ENCODE peak calls at places on chromosomes 4 and X, in eight cellular contexts. One of them, this sample, is unnamed. For H3K27me3, the result is how much of the 10 kb centered on the place peaks cover.

GRCh38 chr4:125952631-125953030 is 637.9 kb downstream of the FAT4 start:
- DNase-seq in heart right ventricle: no peak
- DNase-seq in adrenal gland: no peak
- DNase-seq in right atrium auricular region: no peak
- DNase-seq in hepatocyte: no peak
- DNase-seq in thyroid gland: no peak
- DNase-seq in cardiac muscle cell: no peak
- DNase-seq in aorta: no peak
- DNase-seq in this sample: no peak

GRCh38 chr4:187849556-187850245 is 145.9 kb upstream of the ZFP42 start:
- DNase-seq in hepatocyte: no peak
- DNase-seq in adrenal gland: no peak
- DNase-seq in right atrium auricular region: no peak
- DNase-seq in heart right ventricle: no peak
- DNase-seq in cardiac muscle cell: no peak
- DNase-seq in aorta: no peak
- DNase-seq in thyroid gland: no peak
- DNase-seq in this sample: no peak

GRCh38 chr4:151361126-151361525 is 35.7 kb upstream of the SH3D19 start:
- DNase-seq in right atrium auricular region: no peak
- DNase-seq in cardiac muscle cell: no peak
- DNase-seq in aorta: no peak
- DNase-seq in hepatocyte: no peak
- DNase-seq in thyroid gland: no peak
- DNase-seq in adrenal gland: no peak
- DNase-seq in heart right ventricle: no peak
- DNase-seq in this sample: no peak

GRCh38 chr4:22179124-22179874 is 230.7 kb upstream of the KCNIP4 start:
- DNase-seq in heart right ventricle: no peak
- DNase-seq in adrenal gland: no peak
- DNase-seq in aorta: no peak
- DNase-seq in right atrium auricular region: no peak
- DNase-seq in cardiac muscle cell: peak
- DNase-seq in hepatocyte: no peak
- DNase-seq in thyroid gland: no peak
- DNase-seq in this sample: no peak

GRCh38 chrX:133910539-133910938 is 74.9 kb downstream of the GPC3 start:
- DNase-seq in thyroid gland: no peak
- DNase-seq in aorta: no peak
- DNase-seq in hepatocyte: no peak
- DNase-seq in cardiac muscle cell: no peak
- DNase-seq in heart right ventricle: no peak
- DNase-seq in right atrium auricular region: no peak
- DNase-seq in adrenal gland: no peak
- DNase-seq in this sample: no peak

GRCh38 chrX:17553961-17554482 is 179.0 kb downstream of the NHS start:
- DNase-seq in heart right ventricle: no peak
- DNase-seq in right atrium auricular region: no peak
- DNase-seq in thyroid gland: no peak
- DNase-seq in hepatocyte: no peak
- DNase-seq in adrenal gland: no peak
- DNase-seq in aorta: no peak
- DNase-seq in cardiac muscle cell: peak
- DNase-seq in this sample: no peak

GRCh38 chr4:17120761-17121160 is 222.3 kb upstream of the LDB2 start:
- DNase-seq in right atrium auricular region: no peak
- DNase-seq in adrenal gland: no peak
- DNase-seq in cardiac muscle cell: peak
- DNase-seq in heart right ventricle: no peak
- DNase-seq in hepatocyte: no peak
- DNase-seq in aorta: no peak
- DNase-seq in thyroid gland: no peak
- DNase-seq in this sample: no peak

GRCh38 chr4:154506253-154506652 is 14.7 kb upstream of the DCHS2 start:
- DNase-seq in hepatocyte: peak
- DNase-seq in adrenal gland: no peak
- DNase-seq in heart right ventricle: no peak
- DNase-seq in cardiac muscle cell: peak
- DNase-seq in aorta: no peak
- DNase-seq in thyroid gland: no peak
- DNase-seq in right atrium auricular region: no peak
- DNase-seq in this sample: no peak

GRCh38 chr4:152090543-152090942 is 329.7 kb upstream of the GATB start:
- DNase-seq in right atrium auricular region: no peak
- DNase-seq in cardiac muscle cell: peak
- DNase-seq in hepatocyte: peak
- DNase-seq in aorta: no peak
- DNase-seq in adrenal gland: no peak
- DNase-seq in heart right ventricle: peak
- DNase-seq in thyroid gland: no peak
- DNase-seq in this sample: no peak

GRCh38 chr4:73922766-73923630 is 53.8 kb downstream of the CXCL1 start:
- DNase-seq in aorta: no peak
- DNase-seq in cardiac muscle cell: peak
- DNase-seq in adrenal gland: no peak
- DNase-seq in right atrium auricular region: no peak
- DNase-seq in hepatocyte: no peak
- DNase-seq in heart right ventricle: no peak
- DNase-seq in thyroid gland: no peak
- DNase-seq in this sample: no peak

GRCh38 chrX:63656871-63657580 is 128.0 kb downstream of the ARHGEF9 start:
- DNase-seq in thyroid gland: no peak
- DNase-seq in cardiac muscle cell: peak
- DNase-seq in hepatocyte: no peak
- DNase-seq in aorta: peak
- DNase-seq in adrenal gland: no peak
- DNase-seq in heart right ventricle: peak
- DNase-seq in right atrium auricular region: no peak
- DNase-seq in this sample: no peak

GRCh38 chr4:184284336-184284690 is 66.6 kb upstream of the ENPP6 start:
- DNase-seq in thyroid gland: no peak
- DNase-seq in aorta: no peak
- DNase-seq in hepatocyte: no peak
- DNase-seq in adrenal gland: no peak
- DNase-seq in right atrium auricular region: peak
- DNase-seq in heart right ventricle: no peak
- DNase-seq in cardiac muscle cell: no peak
- DNase-seq in this sample: no peak

GRCh38 chrX:15680401-15680800 is 15.8 kb upstream of the CLTRN start:
- DNase-seq in thyroid gland: no peak
- DNase-seq in cardiac muscle cell: peak
- DNase-seq in hepatocyte: peak
- DNase-seq in heart right ventricle: no peak
- DNase-seq in right atrium auricular region: no peak
- DNase-seq in aorta: no peak
- DNase-seq in adrenal gland: no peak
- DNase-seq in this sample: no peak

GRCh38 chr4:148214529-148215166 is 227.6 kb downstream of the NR3C2 start:
- DNase-seq in aorta: peak
- DNase-seq in heart right ventricle: peak
- DNase-seq in thyroid gland: peak
- DNase-seq in hepatocyte: no peak
- DNase-seq in cardiac muscle cell: no peak
- DNase-seq in right atrium auricular region: no peak
- DNase-seq in adrenal gland: peak
- DNase-seq in this sample: no peak

GRCh38 chr4:26701786-26702227 is 117.9 kb downstream of the TBC1D19 start:
- DNase-seq in thyroid gland: no peak
- DNase-seq in right atrium auricular region: no peak
- DNase-seq in cardiac muscle cell: no peak
- DNase-seq in adrenal gland: no peak
- DNase-seq in hepatocyte: no peak
- DNase-seq in heart right ventricle: no peak
- DNase-seq in aorta: no peak
- DNase-seq in this sample: no peak

GRCh38 chr4:80360900-80361299 is 25.4 kb downstream of the CFAP299 start:
- DNase-seq in cardiac muscle cell: no peak
- DNase-seq in adrenal gland: no peak
- DNase-seq in heart right ventricle: no peak
- DNase-seq in aorta: no peak
- DNase-seq in hepatocyte: no peak
- DNase-seq in thyroid gland: no peak
- DNase-seq in right atrium auricular region: no peak
- DNase-seq in this sample: no peak

GRCh38 chr4:5863461-5864113 is 29.3 kb downstream of the CRMP1 start:
- DNase-seq in cardiac muscle cell: peak
- DNase-seq in hepatocyte: peak
- DNase-seq in right atrium auricular region: no peak
- DNase-seq in aorta: no peak
- DNase-seq in adrenal gland: peak
- DNase-seq in heart right ventricle: no peak
- DNase-seq in thyroid gland: no peak
- DNase-seq in this sample: no peak

GRCh38 chr4:69748176-69748575 is 12.2 kb downstream of the SULT1B1 start:
- DNase-seq in thyroid gland: no peak
- DNase-seq in hepatocyte: no peak
- DNase-seq in cardiac muscle cell: peak
- DNase-seq in aorta: no peak
- DNase-seq in heart right ventricle: no peak
- DNase-seq in right atrium auricular region: no peak
- DNase-seq in adrenal gland: no peak
- DNase-seq in this sample: no peak

GRCh38 chrX:9728271-9728670 is 37.4 kb downstream of the GPR143 start:
- DNase-seq in aorta: no peak
- DNase-seq in cardiac muscle cell: no peak
- DNase-seq in adrenal gland: no peak
- DNase-seq in hepatocyte: no peak
- DNase-seq in heart right ventricle: no peak
- DNase-seq in thyroid gland: no peak
- DNase-seq in right atrium auricular region: no peak
- DNase-seq in this sample: no peak

GRCh38 chrX:53284684-53285447 is 3.5 kb upstream of the IQSEC2 start:
- DNase-seq in adrenal gland: peak
- DNase-seq in right atrium auricular region: peak
- DNase-seq in heart right ventricle: peak
- DNase-seq in hepatocyte: peak
- DNase-seq in cardiac muscle cell: peak
- DNase-seq in thyroid gland: peak
- DNase-seq in aorta: peak
- DNase-seq in this sample: peak

GRCh38 chrX:33336783-33337182 is 125.4 kb upstream of the DMD start:
- DNase-seq in aorta: no peak
- DNase-seq in thyroid gland: peak
- DNase-seq in heart right ventricle: no peak
- DNase-seq in adrenal gland: peak
- DNase-seq in hepatocyte: peak
- DNase-seq in cardiac muscle cell: peak
- DNase-seq in right atrium auricular region: no peak
- DNase-seq in this sample: no peak

DNA sequence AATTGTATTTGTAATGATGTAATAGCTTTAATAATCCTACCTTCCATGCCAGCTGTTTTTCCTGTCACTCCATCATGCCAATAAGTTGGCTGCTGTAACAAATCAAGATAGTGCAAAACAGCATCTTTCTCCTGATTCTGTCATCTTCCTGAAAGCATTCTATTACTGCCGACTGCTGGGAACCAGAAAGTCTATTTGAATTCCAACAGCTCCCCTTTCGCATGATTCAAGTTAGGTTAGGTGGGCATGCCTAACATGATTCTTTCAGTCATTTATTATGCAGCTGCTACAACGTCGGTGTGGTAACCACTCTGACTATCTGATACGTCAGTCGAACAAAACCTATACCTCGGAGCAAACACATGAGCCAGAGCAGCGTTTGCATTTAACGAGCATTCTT is 127.9 kb upstream of the DMD start:
- DNase-seq in hepatocyte: peak
- DNase-seq in right atrium auricular region: no peak
- DNase-seq in adrenal gland: no peak
- DNase-seq in aorta: no peak
- DNase-seq in heart right ventricle: no peak
- DNase-seq in thyroid gland: no peak
- DNase-seq in cardiac muscle cell: peak
- DNase-seq in this sample: no peak
- H3K4me3 ChIP-seq in hepatocyte: peak
- H3K4me3 ChIP-seq in right atrium auricular region: no peak
- H3K4me3 ChIP-seq in adrenal gland: no peak
- H3K4me3 ChIP-seq in aorta: peak
- H3K4me3 ChIP-seq in heart right ventricle: peak
- H3K4me3 ChIP-seq in thyroid gland: no peak
- H3K4me3 ChIP-seq in cardiac muscle cell: no peak
- H3K4me3 ChIP-seq in this sample: peak

GRCh38 chr4:176065365-176066249 is at the start of gene WDR17:
- DNase-seq in adrenal gland: peak
- DNase-seq in heart right ventricle: peak
- DNase-seq in hepatocyte: peak
- DNase-seq in cardiac muscle cell: peak
- DNase-seq in thyroid gland: peak
- DNase-seq in aorta: peak
- DNase-seq in right atrium auricular region: peak
- DNase-seq in this sample: peak
- H3K27ac ChIP-seq in adrenal gland: no peak
- H3K27ac ChIP-seq in heart right ventricle: no peak
- H3K27ac ChIP-seq in hepatocyte: no peak
- H3K27ac ChIP-seq in cardiac muscle cell: no peak
- H3K27ac ChIP-seq in thyroid gland: no peak
- H3K27ac ChIP-seq in aorta: no peak
- H3K27ac ChIP-seq in right atrium auricular region: no peak
- H3K27ac ChIP-seq in this sample: peak

DNA sequence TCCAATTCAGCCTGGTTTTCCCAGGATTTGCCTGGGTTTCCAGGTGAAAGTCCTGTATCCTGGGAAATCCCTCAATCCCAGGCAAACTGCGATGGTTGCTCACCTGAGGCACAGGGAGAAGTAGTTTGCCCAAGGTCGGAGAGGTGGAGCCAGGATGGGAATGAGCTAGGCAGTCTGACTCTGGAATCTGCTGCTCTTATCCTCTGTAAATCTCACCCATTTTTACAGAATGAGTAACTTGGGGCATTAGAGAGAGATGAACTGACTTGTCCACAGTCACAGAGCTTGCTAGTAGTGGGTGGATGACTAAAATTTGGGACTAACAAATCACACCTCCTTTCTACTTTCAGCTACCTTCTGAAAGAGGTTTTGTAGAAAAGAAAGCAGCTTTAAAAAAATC is 9.8 kb upstream of the ARX start:
- DNase-seq in thyroid gland: no peak
- DNase-seq in adrenal gland: no peak
- DNase-seq in hepatocyte: no peak
- DNase-seq in heart right ventricle: no peak
- DNase-seq in aorta: no peak
- DNase-seq in right atrium auricular region: no peak
- DNase-seq in cardiac muscle cell: no peak
- DNase-seq in this sample: no peak
- H3K27me3 ChIP-seq in thyroid gland: under half
- H3K27me3 ChIP-seq in adrenal gland: under half
- H3K27me3 ChIP-seq in hepatocyte: half or more
- H3K27me3 ChIP-seq in heart right ventricle: half or more
- H3K27me3 ChIP-seq in aorta: under half
- H3K27me3 ChIP-seq in right atrium auricular region: under half
- H3K27me3 ChIP-seq in cardiac muscle cell: half or more
- H3K27me3 ChIP-seq in this sample: under half

DNA sequence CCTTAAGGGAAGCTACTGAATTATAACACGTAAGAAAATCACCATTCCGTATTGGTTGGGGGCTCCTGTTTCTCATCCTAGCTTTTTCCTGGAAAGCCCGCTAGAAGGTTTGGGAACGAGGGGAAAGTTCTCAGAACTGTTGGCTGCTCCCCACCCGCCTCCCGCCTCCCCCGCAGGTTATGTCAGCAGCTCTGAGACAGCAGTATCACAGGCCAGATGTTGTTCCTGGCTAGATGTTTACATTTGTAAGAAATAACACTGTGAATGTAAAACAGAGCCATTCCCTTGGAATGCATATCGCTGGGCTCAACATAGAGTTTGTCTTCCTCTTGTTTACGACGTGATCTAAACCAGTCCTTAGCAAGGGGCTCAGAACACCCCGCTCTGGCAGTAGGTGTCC is 7.1 kb upstream of the MSANTD1 start:
- DNase-seq in hepatocyte: peak
- DNase-seq in heart right ventricle: no peak
- DNase-seq in adrenal gland: no peak
- DNase-seq in cardiac muscle cell: peak
- DNase-seq in right atrium auricular region: no peak
- DNase-seq in aorta: no peak
- DNase-seq in thyroid gland: no peak
- DNase-seq in this sample: no peak
- H3K4me3 ChIP-seq in hepatocyte: no peak
- H3K4me3 ChIP-seq in heart right ventricle: no peak
- H3K4me3 ChIP-seq in adrenal gland: no peak
- H3K4me3 ChIP-seq in cardiac muscle cell: no peak
- H3K4me3 ChIP-seq in right atrium auricular region: no peak
- H3K4me3 ChIP-seq in aorta: no peak
- H3K4me3 ChIP-seq in thyroid gland: no peak
- H3K4me3 ChIP-seq in this sample: no peak